ENCODE peak calls at places on chromosomes 4 and X, in seven cellular contexts. One of them, this sample, is unnamed.

GRCh38 chr4:47528651-47529050 is 43.6 kb downstream of the ATP10D start:
- DNase-seq in prostate gland: no peak
- DNase-seq in sigmoid colon: no peak
- DNase-seq in breast epithelium: no peak
- DNase-seq in upper lobe of left lung: no peak
- DNase-seq in stomach: no peak
- DNase-seq in SK-N-MC: no peak
- DNase-seq in this sample: no peak

GRCh38 chr4:141810702-141811365 is 174.5 kb downstream of the IL15 start:
- DNase-seq in prostate gland: no peak
- DNase-seq in sigmoid colon: no peak
- DNase-seq in breast epithelium: no peak
- DNase-seq in upper lobe of left lung: no peak
- DNase-seq in stomach: no peak
- DNase-seq in SK-N-MC: no peak
- DNase-seq in this sample: no peak

GRCh38 chrX:2397648-2398340 is 103.0 kb downstream of the DHRSX start:
- DNase-seq in prostate gland: no peak
- DNase-seq in sigmoid colon: no peak
- DNase-seq in breast epithelium: no peak
- DNase-seq in upper lobe of left lung: no peak
- DNase-seq in stomach: no peak
- DNase-seq in SK-N-MC: no peak
- DNase-seq in this sample: no peak

GRCh38 chr4:82786004-82786400 is 12.6 kb downstream of the SCD5 start:
- DNase-seq in prostate gland: no peak
- DNase-seq in sigmoid colon: no peak
- DNase-seq in breast epithelium: no peak
- DNase-seq in upper lobe of left lung: no peak
- DNase-seq in stomach: no peak
- DNase-seq in SK-N-MC: no peak
- DNase-seq in this sample: no peak

GRCh38 chr4:149353241-149353640 is 462.4 kb downstream of the IQCM start:
- DNase-seq in prostate gland: no peak
- DNase-seq in sigmoid colon: no peak
- DNase-seq in breast epithelium: no peak
- DNase-seq in upper lobe of left lung: no peak
- DNase-seq in stomach: no peak
- DNase-seq in SK-N-MC: no peak
- DNase-seq in this sample: no peak

GRCh38 chr4:129087516-129087915 is 5.8 kb downstream of the SCLT1 start:
- DNase-seq in prostate gland: no peak
- DNase-seq in sigmoid colon: no peak
- DNase-seq in breast epithelium: no peak
- DNase-seq in upper lobe of left lung: no peak
- DNase-seq in stomach: no peak
- DNase-seq in SK-N-MC: no peak
- DNase-seq in this sample: no peak

GRCh38 chrX:71895607-71896006 is 15.0 kb upstream of the NHSL2 start:
- DNase-seq in prostate gland: no peak
- DNase-seq in sigmoid colon: no peak
- DNase-seq in breast epithelium: no peak
- DNase-seq in upper lobe of left lung: no peak
- DNase-seq in stomach: no peak
- DNase-seq in SK-N-MC: no peak
- DNase-seq in this sample: no peak

GRCh38 chrX:135977611-135978010 is 3.8 kb upstream of the MMGT1 start:
- DNase-seq in prostate gland: no peak
- DNase-seq in sigmoid colon: no peak
- DNase-seq in breast epithelium: no peak
- DNase-seq in upper lobe of left lung: no peak
- DNase-seq in stomach: no peak
- DNase-seq in SK-N-MC: no peak
- DNase-seq in this sample: no peak

GRCh38 chrX:71245159-71245558 is 8.8 kb downstream of the ZMYM3 start:
- DNase-seq in prostate gland: no peak
- DNase-seq in sigmoid colon: no peak
- DNase-seq in breast epithelium: no peak
- DNase-seq in upper lobe of left lung: no peak
- DNase-seq in stomach: no peak
- DNase-seq in SK-N-MC: no peak
- DNase-seq in this sample: no peak

GRCh38 chrX:10902001-10902400 is 209.1 kb upstream of the HCCS start:
- DNase-seq in prostate gland: no peak
- DNase-seq in sigmoid colon: no peak
- DNase-seq in breast epithelium: no peak
- DNase-seq in upper lobe of left lung: no peak
- DNase-seq in stomach: no peak
- DNase-seq in SK-N-MC: no peak
- DNase-seq in this sample: no peak

GRCh38 chr4:1260418-1261106 is 11.6 kb upstream of the CTBP1 start:
- DNase-seq in prostate gland: no peak
- DNase-seq in sigmoid colon: no peak
- DNase-seq in breast epithelium: no peak
- DNase-seq in upper lobe of left lung: no peak
- DNase-seq in stomach: no peak
- DNase-seq in SK-N-MC: no peak
- DNase-seq in this sample: no peak

GRCh38 chrX:39755152-39756032 is 342.4 kb downstream of the BCOR start:
- DNase-seq in prostate gland: peak; percentile 85
- DNase-seq in sigmoid colon: peak; percentile 96
- DNase-seq in breast epithelium: peak; percentile 67
- DNase-seq in upper lobe of left lung: peak; percentile 62
- DNase-seq in stomach: peak; percentile 78
- DNase-seq in SK-N-MC: no peak
- DNase-seq in this sample: peak; percentile 83

GRCh38 chr4:25161599-25161960 is 1.3 kb upstream of the SEPSECS start:
- DNase-seq in prostate gland: no peak
- DNase-seq in sigmoid colon: no peak
- DNase-seq in breast epithelium: no peak
- DNase-seq in upper lobe of left lung: peak; percentile 23
- DNase-seq in stomach: no peak
- DNase-seq in SK-N-MC: no peak
- DNase-seq in this sample: no peak

GRCh38 chr4:111943796-111944203 is 201.5 kb upstream of the FAM241A start:
- DNase-seq in prostate gland: no peak
- DNase-seq in sigmoid colon: no peak
- DNase-seq in breast epithelium: no peak
- DNase-seq in upper lobe of left lung: peak; percentile 55
- DNase-seq in stomach: peak; percentile 48
- DNase-seq in SK-N-MC: no peak
- DNase-seq in this sample: peak; percentile 61

GRCh38 chr4:157018920-157019490 is 47.4 kb upstream of the PDGFC start:
- DNase-seq in prostate gland: no peak
- DNase-seq in sigmoid colon: no peak
- DNase-seq in breast epithelium: no peak
- DNase-seq in upper lobe of left lung: no peak
- DNase-seq in stomach: no peak
- DNase-seq in SK-N-MC: no peak
- DNase-seq in this sample: no peak

GRCh38 chrX:8711401-8711800 is 20.5 kb downstream of the ANOS1 start:
- DNase-seq in prostate gland: no peak
- DNase-seq in sigmoid colon: no peak
- DNase-seq in breast epithelium: no peak
- DNase-seq in upper lobe of left lung: no peak
- DNase-seq in stomach: no peak
- DNase-seq in SK-N-MC: no peak
- DNase-seq in this sample: no peak

DNA sequence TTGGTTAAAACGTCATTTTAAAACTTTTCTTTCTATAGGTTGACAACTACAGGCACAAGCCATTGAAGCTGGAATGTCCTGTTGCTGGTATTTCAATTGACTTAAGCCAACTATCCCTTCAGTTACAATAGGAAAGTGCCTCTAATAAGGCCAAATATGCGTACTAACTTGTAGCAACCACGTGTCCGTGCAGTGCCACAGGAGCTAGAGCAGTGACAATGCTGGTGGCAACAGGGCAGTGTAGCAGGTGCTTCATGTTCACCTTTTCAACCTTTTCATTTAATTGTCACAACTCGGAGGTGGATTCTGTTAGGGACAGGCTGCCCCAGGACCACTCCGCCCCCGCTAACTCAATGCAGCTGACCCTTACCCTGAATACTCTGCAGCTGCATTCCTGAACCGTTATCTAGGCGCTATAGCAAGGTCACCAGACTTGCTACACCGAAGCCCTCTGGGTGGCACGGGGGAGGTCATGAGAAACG is 37.7 kb downstream of the ERVMER34-1 start:
- DNase-seq in prostate gland: no peak
- DNase-seq in sigmoid colon: no peak
- DNase-seq in breast epithelium: no peak
- DNase-seq in upper lobe of left lung: no peak
- DNase-seq in stomach: no peak
- DNase-seq in SK-N-MC: no peak
- DNase-seq in this sample: no peak
- TF ChIP-seq POLR2AphosphoS5 in prostate gland: no peak
- TF ChIP-seq POLR2AphosphoS5 in sigmoid colon: no peak
- TF ChIP-seq POLR2AphosphoS5 in breast epithelium: no peak
- TF ChIP-seq POLR2AphosphoS5 in upper lobe of left lung: no peak
- TF ChIP-seq POLR2AphosphoS5 in stomach: no peak
- TF ChIP-seq POLR2AphosphoS5 in SK-N-MC: no peak
- TF ChIP-seq POLR2AphosphoS5 in this sample: no peak

GRCh38 chr4:13793020-13793710 is 165.6 kb upstream of the BOD1L1 start:
- DNase-seq in prostate gland: no peak
- DNase-seq in sigmoid colon: no peak
- DNase-seq in breast epithelium: no peak
- DNase-seq in upper lobe of left lung: no peak
- DNase-seq in stomach: no peak
- DNase-seq in SK-N-MC: no peak
- DNase-seq in this sample: no peak

GRCh38 chr4:13797061-13797460 is 169.5 kb upstream of the BOD1L1 start:
- DNase-seq in prostate gland: no peak
- DNase-seq in sigmoid colon: no peak
- DNase-seq in breast epithelium: no peak
- DNase-seq in upper lobe of left lung: no peak
- DNase-seq in stomach: no peak
- DNase-seq in SK-N-MC: no peak
- DNase-seq in this sample: no peak
- H3K27ac ChIP-seq in prostate gland: no peak overlapping the region
- H3K27ac ChIP-seq in sigmoid colon: no peak overlapping the region
- H3K27ac ChIP-seq in breast epithelium: no peak overlapping the region
- H3K27ac ChIP-seq in upper lobe of left lung: no peak overlapping the region
- H3K27ac ChIP-seq in stomach: no peak overlapping the region
- H3K27ac ChIP-seq in SK-N-MC: no peak overlapping the region
- H3K27ac ChIP-seq in this sample: no peak overlapping the region

DNA sequence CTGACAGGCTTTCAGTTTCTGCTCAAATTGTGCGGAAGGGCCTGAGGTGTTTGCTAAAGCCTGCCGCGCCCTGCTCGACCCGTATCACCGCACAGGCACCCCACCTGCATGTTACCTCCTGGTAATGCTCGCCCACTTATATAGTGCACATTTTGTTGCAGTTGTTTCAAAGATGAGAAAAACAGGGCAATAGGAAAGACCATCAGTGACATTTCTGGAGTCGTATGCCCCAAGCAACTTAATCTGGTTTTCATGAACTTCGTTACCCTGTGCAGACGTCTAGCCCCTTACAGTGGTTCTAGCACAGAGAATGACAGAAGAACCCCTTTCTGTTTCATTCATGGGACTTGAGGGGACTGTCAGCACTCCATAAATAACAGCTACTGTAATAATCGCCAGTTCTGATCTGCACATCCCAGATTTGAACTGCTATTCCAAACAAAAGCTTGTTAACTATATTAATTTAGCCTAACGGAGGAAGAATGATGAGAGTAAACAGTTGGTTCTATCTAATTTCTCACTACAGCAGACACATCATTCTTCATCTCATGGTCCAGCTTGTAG is 940 bp upstream of the DCTD start:
- DNase-seq in prostate gland: no peak
- DNase-seq in sigmoid colon: no peak
- DNase-seq in breast epithelium: no peak
- DNase-seq in upper lobe of left lung: no peak
- DNase-seq in stomach: no peak
- DNase-seq in SK-N-MC: no peak
- DNase-seq in this sample: no peak
- TF ChIP-seq POLR2AphosphoS5 in prostate gland: no peak
- TF ChIP-seq POLR2AphosphoS5 in sigmoid colon: no peak
- TF ChIP-seq POLR2AphosphoS5 in breast epithelium: no peak
- TF ChIP-seq POLR2AphosphoS5 in upper lobe of left lung: no peak
- TF ChIP-seq POLR2AphosphoS5 in stomach: no peak
- TF ChIP-seq POLR2AphosphoS5 in SK-N-MC: no peak
- TF ChIP-seq POLR2AphosphoS5 in this sample: no peak

GRCh38 chrX:46961574-46962279 is 49.5 kb downstream of the JADE3 start:
- DNase-seq in prostate gland: no peak
- DNase-seq in sigmoid colon: no peak
- DNase-seq in breast epithelium: no peak
- DNase-seq in upper lobe of left lung: no peak
- DNase-seq in stomach: no peak
- DNase-seq in SK-N-MC: no peak
- DNase-seq in this sample: no peak

GRCh38 chrX:46965125-46965758 is 53.0 kb downstream of the JADE3 start:
- DNase-seq in prostate gland: no peak
- DNase-seq in sigmoid colon: no peak
- DNase-seq in breast epithelium: no peak
- DNase-seq in upper lobe of left lung: no peak
- DNase-seq in stomach: no peak
- DNase-seq in SK-N-MC: no peak
- DNase-seq in this sample: no peak

GRCh38 chrX:46967547-46967946 is 55.3 kb downstream of the JADE3 start:
- DNase-seq in prostate gland: no peak
- DNase-seq in sigmoid colon: no peak
- DNase-seq in breast epithelium: no peak
- DNase-seq in upper lobe of left lung: no peak
- DNase-seq in stomach: no peak
- DNase-seq in SK-N-MC: no peak
- DNase-seq in this sample: no peak
- H3K27ac ChIP-seq in prostate gland: no peak overlapping the region
- H3K27ac ChIP-seq in sigmoid colon: no peak overlapping the region
- H3K27ac ChIP-seq in breast epithelium: peak overlapping the region; percentile 48
- H3K27ac ChIP-seq in upper lobe of left lung: no peak overlapping the region
- H3K27ac ChIP-seq in stomach: no peak overlapping the region
- H3K27ac ChIP-seq in SK-N-MC: no peak overlapping the region
- H3K27ac ChIP-seq in this sample: no peak overlapping the region

GRCh38 chr4:2388430-2389182 is 29.8 kb downstream of the ZFYVE28 start:
- DNase-seq in prostate gland: no peak
- DNase-seq in sigmoid colon: no peak
- DNase-seq in breast epithelium: no peak
- DNase-seq in upper lobe of left lung: no peak
- DNase-seq in stomach: no peak
- DNase-seq in SK-N-MC: no peak
- DNase-seq in this sample: no peak
- TF ChIP-seq POLR2AphosphoS5 in prostate gland: no peak
- TF ChIP-seq POLR2AphosphoS5 in sigmoid colon: no peak
- TF ChIP-seq POLR2AphosphoS5 in breast epithelium: no peak
- TF ChIP-seq POLR2AphosphoS5 in upper lobe of left lung: no peak
- TF ChIP-seq POLR2AphosphoS5 in stomach: no peak
- TF ChIP-seq POLR2AphosphoS5 in SK-N-MC: no peak
- TF ChIP-seq POLR2AphosphoS5 in this sample: no peak